ENCODE peak calls at places on chromosomes 6 and 20, in nine cellular contexts. F is stimulated activated CD8-positive, alpha-beta memory T cell treated with anti-CD3 and anti-CD28 coated beads, Interleukin-2, amount 100 ng/mL, for 1 hour; C is substantia nigra; G is lung microvascular endothelial cell; D is occipital lobe; T is GM20000; S is GM04504; O is pancreas; K is lower leg skin. R is an unnamed sample.

GRCh38 chr6:43778131-43778857 is 8.3 kb downstream of the VEGFA start:
- DNase-seq in S (no peak), T (no peak), G (no peak), D (no peak), F (no peak), C (no peak), O (no peak), K (no peak), R (no peak)

GRCh38 chr6:118283759-118284158 is 264.3 kb upstream of the PLN start:
- DNase-seq in F (peak), T (peak), O (peak), K (no peak), G (peak), S (peak), D (no peak), C (no peak), R (peak)

GRCh38 chr20:39004508-39004907 is 42.4 kb downstream of the DHX35 start:
- DNase-seq in T (no peak), K (no peak), C (no peak), S (no peak), D (no peak), G (no peak), O (peak), F (peak), R (peak)

GRCh38 chr6:43570876-43571441 is 4.9 kb downstream of the XPO5 start:
- DNase-seq in O (no peak), D (no peak), K (no peak), G (no peak), C (no peak), S (no peak), F (no peak), T (peak), R (no peak)

GRCh38 chr6:116779569-116780164 is 14.1 kb upstream of the FAM162B start:
- DNase-seq in K (no peak), S (no peak), O (no peak), G (peak), T (no peak), D (no peak), F (no peak), C (no peak), R (peak)

GRCh38 chr20:3193806-3194616 is 10.5 kb downstream of the DDRGK1 start:
- DNase-seq in G (no peak), F (no peak), C (no peak), T (no peak), K (no peak), O (no peak), S (no peak), D (peak), R (no peak)

GRCh38 chr6:83192871-83193746 is at the start of the genes PGM3 and RWDD2A:
- DNase-seq in D (peak), G (peak), T (peak), K (peak), F (peak), C (peak), S (peak), O (peak), R (peak)

GRCh38 chr6:4125933-4126864 is 9.2 kb downstream of the ECI2 start:
- DNase-seq in D (no peak), G (peak), O (no peak), T (no peak), F (no peak), S (peak), K (no peak), C (no peak), R (no peak)

GRCh38 chr6:39495640-39496039 is 173.1 kb upstream of the KCNK16 start:
- DNase-seq in F (no peak), S (no peak), T (no peak), D (no peak), K (no peak), O (no peak), G (no peak), C (no peak), R (no peak)

GRCh38 chr20:60950547-60950946 is 301.5 kb upstream of the CDH4 start:
- DNase-seq in S (no peak), C (no peak), F (no peak), D (no peak), G (no peak), K (peak), T (no peak), O (no peak), R (no peak)

GRCh38 chr6:10610289-10610688 is 84.1 kb downstream of the C6orf52 start:
- DNase-seq in O (no peak), S (no peak), K (no peak), T (no peak), F (no peak), G (no peak), C (no peak), D (no peak), R (no peak)

GRCh38 chr6:43817192-43817591 is 47.2 kb downstream of the VEGFA start:
- DNase-seq in F (no peak), K (no peak), T (peak), C (no peak), G (peak), D (no peak), O (peak), S (no peak), R (no peak)

GRCh38 chr6:88120635-88121034 is 45.5 kb downstream of the CNR1 start:
- DNase-seq in T (no peak), F (no peak), D (no peak), S (no peak), G (no peak), O (no peak), C (no peak), K (no peak), R (peak)

GRCh38 chr6:7500737-7501282 is 40.7 kb upstream of the DSP start:
- DNase-seq in C (no peak), O (no peak), K (no peak), G (no peak), S (no peak), F (no peak), D (no peak), T (no peak), R (no peak)

GRCh38 chr20:19958243-19958642 is 58.9 kb upstream of the NAA20 start:
- DNase-seq in K (no peak), C (no peak), G (no peak), S (no peak), T (no peak), D (no peak), F (no peak), O (no peak), R (no peak)

R was measured in NCI-H748 treated with DMSO at 0.1 percent for 48 hours.